ENCODE peak calls at places on chromosome 2, in six cellular contexts. One of them, this sample, is unnamed.

GRCh38 chr2:46462936-46463335 is 16.4 kb upstream of the TMEM247 start:
- DNase-seq in lung: no peak
- DNase-seq in choroid plexus epithelial cell: no peak
- DNase-seq in fibroblast of lung: peak
- DNase-seq in A549: no peak
- DNase-seq in cardiac fibroblast: peak
- DNase-seq in this sample: no peak

GRCh38 chr2:171723724-171724683 is 36.7 kb downstream of the DYNC1I2 start:
- DNase-seq in lung: no peak
- DNase-seq in choroid plexus epithelial cell: peak
- DNase-seq in fibroblast of lung: peak
- DNase-seq in A549: no peak
- DNase-seq in cardiac fibroblast: peak
- DNase-seq in this sample: peak

GRCh38 chr2:239661334-239662312 is 260.8 kb upstream of the HDAC4 start:
- DNase-seq in lung: no peak
- DNase-seq in choroid plexus epithelial cell: no peak
- DNase-seq in fibroblast of lung: no peak
- DNase-seq in A549: no peak
- DNase-seq in cardiac fibroblast: no peak
- DNase-seq in this sample: no peak

GRCh38 chr2:6196461-6196860 is 504.3 kb downstream of the SOX11 start:
- DNase-seq in lung: no peak
- DNase-seq in choroid plexus epithelial cell: peak
- DNase-seq in fibroblast of lung: peak
- DNase-seq in A549: no peak
- DNase-seq in cardiac fibroblast: no peak
- DNase-seq in this sample: no peak

GRCh38 chr2:235052514-235053354 is 100.9 kb downstream of the SH3BP4 start:
- DNase-seq in lung: no peak
- DNase-seq in choroid plexus epithelial cell: no peak
- DNase-seq in fibroblast of lung: no peak
- DNase-seq in A549: no peak
- DNase-seq in cardiac fibroblast: no peak
- DNase-seq in this sample: no peak

GRCh38 chr2:20584045-20584636 is 66.8 kb downstream of the HS1BP3 start:
- DNase-seq in lung: no peak
- DNase-seq in choroid plexus epithelial cell: no peak
- DNase-seq in fibroblast of lung: no peak
- DNase-seq in A549: peak
- DNase-seq in cardiac fibroblast: no peak
- DNase-seq in this sample: no peak

GRCh38 chr2:96159084-96159830 is 14.0 kb upstream of the DUSP2 start:
- DNase-seq in lung: no peak
- DNase-seq in choroid plexus epithelial cell: no peak
- DNase-seq in fibroblast of lung: no peak
- DNase-seq in A549: no peak
- DNase-seq in cardiac fibroblast: no peak
- DNase-seq in this sample: no peak

GRCh38 chr2:214611015-214611414 is 198.5 kb downstream of the BARD1 start:
- DNase-seq in lung: no peak
- DNase-seq in choroid plexus epithelial cell: peak
- DNase-seq in fibroblast of lung: no peak
- DNase-seq in A549: no peak
- DNase-seq in cardiac fibroblast: no peak
- DNase-seq in this sample: no peak

GRCh38 chr2:207015901-207016300 is 76.6 kb downstream of the CPO start:
- DNase-seq in lung: no peak
- DNase-seq in choroid plexus epithelial cell: no peak
- DNase-seq in fibroblast of lung: no peak
- DNase-seq in A549: no peak
- DNase-seq in cardiac fibroblast: no peak
- DNase-seq in this sample: no peak

GRCh38 chr2:1509271-1509995 is 96.2 kb downstream of the TPO start:
- DNase-seq in lung: no peak
- DNase-seq in choroid plexus epithelial cell: no peak
- DNase-seq in fibroblast of lung: no peak
- DNase-seq in A549: no peak
- DNase-seq in cardiac fibroblast: no peak
- DNase-seq in this sample: no peak

GRCh38 chr2:12819098-12819465 is 102.3 kb downstream of the TRIB2 start:
- DNase-seq in lung: peak
- DNase-seq in choroid plexus epithelial cell: peak
- DNase-seq in fibroblast of lung: peak
- DNase-seq in A549: no peak
- DNase-seq in cardiac fibroblast: peak
- DNase-seq in this sample: peak

GRCh38 chr2:15223887-15224286 is 337.2 kb downstream of the NBAS start:
- DNase-seq in lung: no peak
- DNase-seq in choroid plexus epithelial cell: peak
- DNase-seq in fibroblast of lung: peak
- DNase-seq in A549: no peak
- DNase-seq in cardiac fibroblast: peak
- DNase-seq in this sample: peak

GRCh38 chr2:121519732-121520640 is 10.7 kb upstream of the RNU4ATAC start:
- DNase-seq in lung: no peak
- DNase-seq in choroid plexus epithelial cell: peak
- DNase-seq in fibroblast of lung: peak
- DNase-seq in A549: no peak
- DNase-seq in cardiac fibroblast: no peak
- DNase-seq in this sample: no peak

GRCh38 chr2:240718896-240719490 is 27.3 kb downstream of the AQP12A start:
- DNase-seq in lung: no peak
- DNase-seq in choroid plexus epithelial cell: no peak
- DNase-seq in fibroblast of lung: no peak
- DNase-seq in A549: no peak
- DNase-seq in cardiac fibroblast: no peak
- DNase-seq in this sample: no peak

GRCh38 chr2:232871418-232871834 is 1.4 kb downstream of the SNORC start:
- DNase-seq in lung: no peak
- DNase-seq in choroid plexus epithelial cell: no peak
- DNase-seq in fibroblast of lung: no peak
- DNase-seq in A549: no peak
- DNase-seq in cardiac fibroblast: no peak
- DNase-seq in this sample: no peak

GRCh38 chr2:132448771-132449170 is 32.2 kb downstream of the GPR39 start:
- DNase-seq in lung: no peak
- DNase-seq in choroid plexus epithelial cell: peak
- DNase-seq in fibroblast of lung: peak
- DNase-seq in A549: no peak
- DNase-seq in cardiac fibroblast: peak
- DNase-seq in this sample: no peak

GRCh38 chr2:232354069-232354468 is 24.5 kb upstream of the ALPP start:
- DNase-seq in lung: no peak
- DNase-seq in choroid plexus epithelial cell: no peak
- DNase-seq in fibroblast of lung: no peak
- DNase-seq in A549: no peak
- DNase-seq in cardiac fibroblast: no peak
- DNase-seq in this sample: no peak

GRCh38 chr2:30147715-30148611 is 1.2 kb downstream of the YPEL5 start:
- DNase-seq in lung: peak
- DNase-seq in choroid plexus epithelial cell: peak
- DNase-seq in fibroblast of lung: peak
- DNase-seq in A549: peak
- DNase-seq in cardiac fibroblast: peak
- DNase-seq in this sample: no peak

GRCh38 chr2:160492401-160493226 is 993 bp downstream of the RBMS1 start:
- DNase-seq in lung: peak
- DNase-seq in choroid plexus epithelial cell: peak
- DNase-seq in fibroblast of lung: peak
- DNase-seq in A549: peak
- DNase-seq in cardiac fibroblast: peak
- DNase-seq in this sample: no peak

GRCh38 chr2:75702593-75702992 is 8.1 kb downstream of the GCFC2 start:
- DNase-seq in lung: no peak
- DNase-seq in choroid plexus epithelial cell: no peak
- DNase-seq in fibroblast of lung: no peak
- DNase-seq in A549: no peak
- DNase-seq in cardiac fibroblast: no peak
- DNase-seq in this sample: no peak

GRCh38 chr2:75709297-75709696 is 1.4 kb downstream of the GCFC2 start:
- DNase-seq in lung: no peak
- DNase-seq in choroid plexus epithelial cell: no peak
- DNase-seq in fibroblast of lung: peak
- DNase-seq in A549: no peak
- DNase-seq in cardiac fibroblast: no peak
- DNase-seq in this sample: no peak

GRCh38 chr2:75707901-75708300 is 2.8 kb downstream of the GCFC2 start:
- DNase-seq in lung: no peak
- DNase-seq in choroid plexus epithelial cell: no peak
- DNase-seq in fibroblast of lung: no peak
- DNase-seq in A549: no peak
- DNase-seq in cardiac fibroblast: peak
- DNase-seq in this sample: no peak

GRCh38 chr2:75703617-75704016 is 7.1 kb downstream of the GCFC2 start:
- DNase-seq in lung: no peak
- DNase-seq in choroid plexus epithelial cell: no peak
- DNase-seq in fibroblast of lung: no peak
- DNase-seq in A549: no peak
- DNase-seq in cardiac fibroblast: no peak
- DNase-seq in this sample: no peak

GRCh38 chr2:75705921-75706320 is 4.8 kb downstream of the GCFC2 start:
- DNase-seq in lung: no peak
- DNase-seq in choroid plexus epithelial cell: peak
- DNase-seq in fibroblast of lung: no peak
- DNase-seq in A549: no peak
- DNase-seq in cardiac fibroblast: peak
- DNase-seq in this sample: no peak
- H3K4me3 ChIP-seq in lung: no peak
- H3K4me3 ChIP-seq in choroid plexus epithelial cell: no peak
- H3K4me3 ChIP-seq in fibroblast of lung: no peak
- H3K4me3 ChIP-seq in A549: no peak
- H3K4me3 ChIP-seq in cardiac fibroblast: no peak
- H3K4me3 ChIP-seq in this sample: no peak

DNA sequence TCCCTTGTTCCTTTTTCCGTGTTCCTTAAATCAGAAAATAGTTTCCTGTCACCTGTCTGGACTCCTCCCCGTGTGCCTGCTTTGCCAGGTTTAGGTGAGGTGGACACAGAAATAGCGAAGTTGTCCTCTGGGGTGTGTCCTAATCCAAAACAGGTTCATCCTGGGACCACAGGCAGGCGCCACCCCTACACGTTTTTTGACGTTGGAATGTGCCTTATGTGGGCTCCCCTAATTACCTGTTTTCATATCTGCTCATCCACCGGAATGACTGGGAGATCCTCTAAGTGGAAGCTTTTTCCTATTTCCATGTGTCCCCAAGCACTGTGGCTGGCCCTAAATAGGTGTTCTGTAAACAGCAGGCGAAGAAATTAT is 49.0 kb upstream of the PAIP2B start:
- DNase-seq in lung: no peak
- DNase-seq in choroid plexus epithelial cell: no peak
- DNase-seq in fibroblast of lung: no peak
- DNase-seq in A549: no peak
- DNase-seq in cardiac fibroblast: no peak
- DNase-seq in this sample: no peak
- H3K4me3 ChIP-seq in lung: no peak
- H3K4me3 ChIP-seq in choroid plexus epithelial cell: no peak
- H3K4me3 ChIP-seq in fibroblast of lung: peak
- H3K4me3 ChIP-seq in A549: peak
- H3K4me3 ChIP-seq in cardiac fibroblast: peak
- H3K4me3 ChIP-seq in this sample: no peak

GRCh38 chr2:202267495-202267894 is 1.9 kb downstream of the NOP58 start:
- DNase-seq in lung: no peak
- DNase-seq in choroid plexus epithelial cell: peak
- DNase-seq in fibroblast of lung: peak
- DNase-seq in A549: no peak
- DNase-seq in cardiac fibroblast: no peak
- DNase-seq in this sample: no peak

GRCh38 chr2:202269585-202269984 is 4.0 kb downstream of the NOP58 start:
- DNase-seq in lung: no peak
- DNase-seq in choroid plexus epithelial cell: no peak
- DNase-seq in fibroblast of lung: no peak
- DNase-seq in A549: no peak
- DNase-seq in cardiac fibroblast: no peak
- DNase-seq in this sample: peak

GRCh38 chr2:202265467-202266277 is at the start of gene NOP58:
- DNase-seq in lung: peak
- DNase-seq in choroid plexus epithelial cell: peak
- DNase-seq in fibroblast of lung: peak
- DNase-seq in A549: peak
- DNase-seq in cardiac fibroblast: peak
- DNase-seq in this sample: peak

DNA sequence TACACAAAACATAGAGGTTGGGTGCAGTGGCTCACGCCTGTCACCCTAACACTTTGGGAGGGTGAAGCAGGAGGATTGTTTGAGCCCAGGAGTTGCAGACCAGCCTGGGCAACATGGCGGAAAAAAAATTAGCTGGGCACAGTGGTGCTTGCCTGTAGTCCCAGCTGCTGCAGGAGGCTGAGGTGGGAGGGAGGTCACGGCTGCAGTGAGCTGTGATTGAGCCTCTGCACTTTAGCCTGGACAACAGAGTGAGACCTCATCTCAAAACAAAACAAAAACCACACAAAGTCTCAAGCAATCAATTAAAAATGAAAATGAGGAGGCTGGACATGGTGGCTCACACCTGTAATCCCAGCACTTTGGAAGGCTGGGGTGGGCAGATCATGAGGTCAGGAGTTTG is 4.9 kb downstream of the NOP58 start:
- DNase-seq in lung: no peak
- DNase-seq in choroid plexus epithelial cell: no peak
- DNase-seq in fibroblast of lung: no peak
- DNase-seq in A549: no peak
- DNase-seq in cardiac fibroblast: no peak
- DNase-seq in this sample: no peak
- H3K4me3 ChIP-seq in lung: no peak
- H3K4me3 ChIP-seq in choroid plexus epithelial cell: no peak
- H3K4me3 ChIP-seq in fibroblast of lung: no peak
- H3K4me3 ChIP-seq in A549: no peak
- H3K4me3 ChIP-seq in cardiac fibroblast: no peak
- H3K4me3 ChIP-seq in this sample: peak

GRCh38 chr2:26300234-26300641 is 45.7 kb upstream of the SELENOI start:
- DNase-seq in lung: no peak
- DNase-seq in choroid plexus epithelial cell: peak
- DNase-seq in fibroblast of lung: no peak
- DNase-seq in A549: no peak
- DNase-seq in cardiac fibroblast: peak
- DNase-seq in this sample: no peak
- H3K4me3 ChIP-seq in lung: no peak
- H3K4me3 ChIP-seq in choroid plexus epithelial cell: peak
- H3K4me3 ChIP-seq in fibroblast of lung: peak
- H3K4me3 ChIP-seq in A549: no peak
- H3K4me3 ChIP-seq in cardiac fibroblast: peak
- H3K4me3 ChIP-seq in this sample: peak

GRCh38 chr2:197297262-197297661 is 13.3 kb downstream of the ANKRD44 start:
- DNase-seq in lung: no peak
- DNase-seq in choroid plexus epithelial cell: no peak
- DNase-seq in fibroblast of lung: no peak
- DNase-seq in A549: no peak
- DNase-seq in cardiac fibroblast: no peak
- DNase-seq in this sample: no peak
- H3K4me3 ChIP-seq in lung: no peak
- H3K4me3 ChIP-seq in choroid plexus epithelial cell: no peak
- H3K4me3 ChIP-seq in fibroblast of lung: no peak
- H3K4me3 ChIP-seq in A549: no peak
- H3K4me3 ChIP-seq in cardiac fibroblast: no peak
- H3K4me3 ChIP-seq in this sample: no peak

This sample was measured in HFF-Myc.